ENCODE peak calls at places on chromosomes 4 and X, in nine cellular contexts. One of them, this sample, is unnamed. For H3K36me3, the result is how much of the 10 kb centered on the place peaks cover.

GRCh38 chr4:110046588-110047049 is 133.9 kb downstream of the EGF start:
- DNase-seq in WERI-Rb-1: no peak
- DNase-seq in ovary: no peak
- DNase-seq in breast epithelium: no peak
- DNase-seq in colonic mucosa: no peak
- DNase-seq in lower lobe of right lung: no peak
- DNase-seq in CD4-positive, CD25-positive, alpha-beta regulatory T cell: no peak
- DNase-seq in mammary epithelial cell: peak
- DNase-seq in tibial artery: no peak
- DNase-seq in this sample: no peak

GRCh38 chrX:69466546-69466945 is 37.6 kb upstream of the NALF2 start:
- DNase-seq in ovary: no peak
- DNase-seq in mammary epithelial cell: no peak
- DNase-seq in colonic mucosa: no peak
- DNase-seq in WERI-Rb-1: no peak
- DNase-seq in tibial artery: no peak
- DNase-seq in breast epithelium: no peak
- DNase-seq in lower lobe of right lung: no peak
- DNase-seq in CD4-positive, CD25-positive, alpha-beta regulatory T cell: no peak
- DNase-seq in this sample: no peak

GRCh38 chr4:472881-473574 is 25.9 kb downstream of the ZNF721 start:
- DNase-seq in colonic mucosa: no peak
- DNase-seq in CD4-positive, CD25-positive, alpha-beta regulatory T cell: peak
- DNase-seq in tibial artery: no peak
- DNase-seq in lower lobe of right lung: no peak
- DNase-seq in mammary epithelial cell: peak
- DNase-seq in WERI-Rb-1: peak
- DNase-seq in ovary: no peak
- DNase-seq in breast epithelium: no peak
- DNase-seq in this sample: peak

GRCh38 chrX:17024896-17025295 is 78.4 kb downstream of the REPS2 start:
- DNase-seq in ovary: no peak
- DNase-seq in WERI-Rb-1: peak
- DNase-seq in breast epithelium: no peak
- DNase-seq in colonic mucosa: peak
- DNase-seq in mammary epithelial cell: no peak
- DNase-seq in CD4-positive, CD25-positive, alpha-beta regulatory T cell: no peak
- DNase-seq in tibial artery: no peak
- DNase-seq in lower lobe of right lung: no peak
- DNase-seq in this sample: no peak

GRCh38 chrX:48665991-48666390 is 17.6 kb upstream of the WAS start:
- DNase-seq in lower lobe of right lung: no peak
- DNase-seq in CD4-positive, CD25-positive, alpha-beta regulatory T cell: no peak
- DNase-seq in colonic mucosa: no peak
- DNase-seq in ovary: no peak
- DNase-seq in tibial artery: no peak
- DNase-seq in breast epithelium: no peak
- DNase-seq in mammary epithelial cell: no peak
- DNase-seq in WERI-Rb-1: no peak
- DNase-seq in this sample: no peak

GRCh38 chr4:6962211-6963041 is 52.8 kb downstream of the TBC1D14 start:
- DNase-seq in WERI-Rb-1: no peak
- DNase-seq in colonic mucosa: no peak
- DNase-seq in mammary epithelial cell: no peak
- DNase-seq in CD4-positive, CD25-positive, alpha-beta regulatory T cell: no peak
- DNase-seq in tibial artery: no peak
- DNase-seq in breast epithelium: no peak
- DNase-seq in lower lobe of right lung: no peak
- DNase-seq in ovary: no peak
- DNase-seq in this sample: no peak

GRCh38 chr4:147589586-147589985 is 27.6 kb upstream of the TMEM184C start:
- DNase-seq in mammary epithelial cell: no peak
- DNase-seq in breast epithelium: no peak
- DNase-seq in CD4-positive, CD25-positive, alpha-beta regulatory T cell: no peak
- DNase-seq in lower lobe of right lung: no peak
- DNase-seq in colonic mucosa: no peak
- DNase-seq in WERI-Rb-1: no peak
- DNase-seq in ovary: peak
- DNase-seq in tibial artery: no peak
- DNase-seq in this sample: no peak

GRCh38 chr4:183438458-183439113 is 5.8 kb upstream of the CDKN2AIP start:
- DNase-seq in lower lobe of right lung: no peak
- DNase-seq in CD4-positive, CD25-positive, alpha-beta regulatory T cell: no peak
- DNase-seq in WERI-Rb-1: no peak
- DNase-seq in ovary: no peak
- DNase-seq in tibial artery: no peak
- DNase-seq in mammary epithelial cell: peak
- DNase-seq in breast epithelium: peak
- DNase-seq in colonic mucosa: peak
- DNase-seq in this sample: no peak

GRCh38 chr4:1012031-1012739 is 759 bp downstream of the FGFRL1 start:
- DNase-seq in WERI-Rb-1: peak
- DNase-seq in lower lobe of right lung: peak
- DNase-seq in colonic mucosa: peak
- DNase-seq in tibial artery: no peak
- DNase-seq in ovary: peak
- DNase-seq in mammary epithelial cell: peak
- DNase-seq in CD4-positive, CD25-positive, alpha-beta regulatory T cell: peak
- DNase-seq in breast epithelium: peak
- DNase-seq in this sample: peak

GRCh38 chr4:77601614-77602187 is 3.9 kb upstream of the CXCL13 start:
- DNase-seq in tibial artery: no peak
- DNase-seq in breast epithelium: no peak
- DNase-seq in CD4-positive, CD25-positive, alpha-beta regulatory T cell: no peak
- DNase-seq in colonic mucosa: no peak
- DNase-seq in lower lobe of right lung: no peak
- DNase-seq in mammary epithelial cell: peak
- DNase-seq in WERI-Rb-1: no peak
- DNase-seq in ovary: no peak
- DNase-seq in this sample: no peak

GRCh38 chr4:140688711-140689598 is 67.2 kb downstream of the TBC1D9 start:
- DNase-seq in WERI-Rb-1: no peak
- DNase-seq in breast epithelium: no peak
- DNase-seq in colonic mucosa: no peak
- DNase-seq in tibial artery: no peak
- DNase-seq in ovary: no peak
- DNase-seq in mammary epithelial cell: no peak
- DNase-seq in lower lobe of right lung: no peak
- DNase-seq in CD4-positive, CD25-positive, alpha-beta regulatory T cell: no peak
- DNase-seq in this sample: no peak

GRCh38 chr4:42655921-42656735 is 777 bp downstream of the ATP8A1 start:
- DNase-seq in ovary: peak
- DNase-seq in mammary epithelial cell: no peak
- DNase-seq in lower lobe of right lung: peak
- DNase-seq in breast epithelium: peak
- DNase-seq in colonic mucosa: peak
- DNase-seq in WERI-Rb-1: peak
- DNase-seq in tibial artery: peak
- DNase-seq in CD4-positive, CD25-positive, alpha-beta regulatory T cell: peak
- DNase-seq in this sample: peak

GRCh38 chr4:42654606-42655005 is 2.3 kb downstream of the ATP8A1 start:
- DNase-seq in ovary: peak
- DNase-seq in lower lobe of right lung: no peak
- DNase-seq in mammary epithelial cell: peak
- DNase-seq in WERI-Rb-1: no peak
- DNase-seq in CD4-positive, CD25-positive, alpha-beta regulatory T cell: no peak
- DNase-seq in colonic mucosa: no peak
- DNase-seq in breast epithelium: no peak
- DNase-seq in tibial artery: no peak
- DNase-seq in this sample: no peak

GRCh38 chr4:42653606-42654560 is 3.0 kb downstream of the ATP8A1 start:
- DNase-seq in WERI-Rb-1: no peak
- DNase-seq in CD4-positive, CD25-positive, alpha-beta regulatory T cell: no peak
- DNase-seq in mammary epithelial cell: peak
- DNase-seq in lower lobe of right lung: no peak
- DNase-seq in tibial artery: no peak
- DNase-seq in ovary: no peak
- DNase-seq in colonic mucosa: no peak
- DNase-seq in breast epithelium: no peak
- DNase-seq in this sample: no peak

GRCh38 chr4:42656736-42656985 is 244 bp downstream of the ATP8A1 start:
- DNase-seq in tibial artery: no peak
- DNase-seq in mammary epithelial cell: no peak
- DNase-seq in WERI-Rb-1: no peak
- DNase-seq in CD4-positive, CD25-positive, alpha-beta regulatory T cell: no peak
- DNase-seq in lower lobe of right lung: no peak
- DNase-seq in colonic mucosa: no peak
- DNase-seq in ovary: no peak
- DNase-seq in breast epithelium: no peak
- DNase-seq in this sample: no peak

GRCh38 chr4:42655248-42655647 is 1.7 kb downstream of the ATP8A1 start:
- DNase-seq in breast epithelium: no peak
- DNase-seq in CD4-positive, CD25-positive, alpha-beta regulatory T cell: no peak
- DNase-seq in mammary epithelial cell: no peak
- DNase-seq in lower lobe of right lung: no peak
- DNase-seq in tibial artery: no peak
- DNase-seq in ovary: no peak
- DNase-seq in colonic mucosa: no peak
- DNase-seq in WERI-Rb-1: no peak
- DNase-seq in this sample: no peak
- H3K4me3 ChIP-seq in breast epithelium: no peak
- H3K4me3 ChIP-seq in CD4-positive, CD25-positive, alpha-beta regulatory T cell: peak
- H3K4me3 ChIP-seq in mammary epithelial cell: no peak
- H3K4me3 ChIP-seq in lower lobe of right lung: peak
- H3K4me3 ChIP-seq in tibial artery: peak
- H3K4me3 ChIP-seq in ovary: peak
- H3K4me3 ChIP-seq in colonic mucosa: peak
- H3K4me3 ChIP-seq in WERI-Rb-1: peak
- H3K4me3 ChIP-seq in this sample: peak

GRCh38 chrX:112779139-112779538 is 61.5 kb downstream of the AMOT start:
- DNase-seq in CD4-positive, CD25-positive, alpha-beta regulatory T cell: no peak
- DNase-seq in ovary: no peak
- DNase-seq in mammary epithelial cell: no peak
- DNase-seq in breast epithelium: no peak
- DNase-seq in lower lobe of right lung: no peak
- DNase-seq in colonic mucosa: no peak
- DNase-seq in WERI-Rb-1: no peak
- DNase-seq in tibial artery: no peak
- DNase-seq in this sample: no peak
- H3K36me3 ChIP-seq in CD4-positive, CD25-positive, alpha-beta regulatory T cell: under half
- H3K36me3 ChIP-seq in ovary: under half
- H3K36me3 ChIP-seq in mammary epithelial cell: under half
- H3K36me3 ChIP-seq in breast epithelium: under half
- H3K36me3 ChIP-seq in lower lobe of right lung: under half
- H3K36me3 ChIP-seq in colonic mucosa: under half
- H3K36me3 ChIP-seq in WERI-Rb-1: under half
- H3K36me3 ChIP-seq in tibial artery: under half
- H3K36me3 ChIP-seq in this sample: under half

GRCh38 chr4:75841641-75842520 is 60.4 kb downstream of the PPEF2 start:
- DNase-seq in lower lobe of right lung: no peak
- DNase-seq in tibial artery: no peak
- DNase-seq in WERI-Rb-1: no peak
- DNase-seq in ovary: no peak
- DNase-seq in colonic mucosa: no peak
- DNase-seq in CD4-positive, CD25-positive, alpha-beta regulatory T cell: no peak
- DNase-seq in breast epithelium: no peak
- DNase-seq in mammary epithelial cell: no peak
- DNase-seq in this sample: no peak
- H3K27ac ChIP-seq in lower lobe of right lung: peak
- H3K27ac ChIP-seq in tibial artery: no peak
- H3K27ac ChIP-seq in WERI-Rb-1: no peak
- H3K27ac ChIP-seq in ovary: no peak
- H3K27ac ChIP-seq in colonic mucosa: no peak
- H3K27ac ChIP-seq in CD4-positive, CD25-positive, alpha-beta regulatory T cell: no peak
- H3K27ac ChIP-seq in breast epithelium: no peak
- H3K27ac ChIP-seq in mammary epithelial cell: no peak
- H3K27ac ChIP-seq in this sample: no peak

DNA sequence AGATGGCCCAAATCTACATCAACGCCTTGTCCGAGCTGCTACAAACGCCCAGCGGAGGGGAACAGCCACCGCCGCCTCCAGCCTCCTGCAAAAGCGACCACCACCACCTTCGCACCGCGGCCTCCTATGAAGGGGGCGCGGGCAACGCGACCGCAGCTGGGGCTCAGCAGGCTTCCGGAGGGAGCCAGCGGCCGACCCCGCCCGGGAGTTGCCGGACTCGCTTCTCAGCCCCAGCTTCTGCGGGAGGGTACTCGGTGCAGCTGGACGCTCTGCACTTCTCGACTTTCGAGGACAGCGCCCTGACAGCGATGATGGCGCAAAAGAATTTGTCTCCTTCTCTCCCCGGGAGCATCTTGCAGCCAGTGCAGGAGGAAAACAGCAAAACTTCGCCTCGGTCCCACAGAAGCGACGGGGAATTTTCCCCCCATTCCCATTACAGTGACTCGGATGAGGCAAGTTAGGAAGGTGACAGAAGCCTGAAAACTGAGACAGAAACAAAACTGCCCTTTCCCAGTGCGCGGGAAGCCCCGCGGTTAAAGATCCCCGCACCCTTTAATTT is 1.1 kb downstream of the ATOH1 start:
- DNase-seq in WERI-Rb-1: no peak
- DNase-seq in tibial artery: no peak
- DNase-seq in ovary: no peak
- DNase-seq in CD4-positive, CD25-positive, alpha-beta regulatory T cell: no peak
- DNase-seq in lower lobe of right lung: no peak
- DNase-seq in mammary epithelial cell: no peak
- DNase-seq in breast epithelium: no peak
- DNase-seq in colonic mucosa: peak
- DNase-seq in this sample: no peak
- H3K4me3 ChIP-seq in WERI-Rb-1: peak
- H3K4me3 ChIP-seq in tibial artery: peak
- H3K4me3 ChIP-seq in ovary: no peak
- H3K4me3 ChIP-seq in CD4-positive, CD25-positive, alpha-beta regulatory T cell: no peak
- H3K4me3 ChIP-seq in lower lobe of right lung: no peak
- H3K4me3 ChIP-seq in mammary epithelial cell: no peak
- H3K4me3 ChIP-seq in breast epithelium: peak
- H3K4me3 ChIP-seq in colonic mucosa: peak
- H3K4me3 ChIP-seq in this sample: no peak

DNA sequence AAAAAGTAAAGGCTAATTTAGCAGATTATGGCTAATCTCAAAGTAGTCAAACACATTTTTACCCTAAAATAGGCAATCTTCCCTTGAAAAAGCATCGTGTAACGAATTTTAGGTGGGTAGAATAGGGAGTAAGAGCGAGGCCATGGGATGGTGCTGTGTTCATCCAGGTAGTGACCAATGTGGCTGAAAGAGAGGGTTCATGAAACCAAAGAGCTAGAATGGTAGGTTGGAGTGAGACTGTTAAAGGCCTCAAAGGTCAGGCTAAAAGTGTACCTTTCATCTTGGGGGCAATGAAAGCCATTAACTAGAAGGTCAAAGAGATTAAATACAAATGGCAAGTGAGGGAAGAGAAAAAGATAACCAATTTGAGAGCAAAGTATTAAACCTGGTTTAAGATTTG is 23.6 kb downstream of the EIF4E start:
- DNase-seq in ovary: no peak
- DNase-seq in lower lobe of right lung: no peak
- DNase-seq in WERI-Rb-1: no peak
- DNase-seq in breast epithelium: no peak
- DNase-seq in colonic mucosa: no peak
- DNase-seq in tibial artery: no peak
- DNase-seq in CD4-positive, CD25-positive, alpha-beta regulatory T cell: no peak
- DNase-seq in mammary epithelial cell: no peak
- DNase-seq in this sample: no peak
- H3K36me3 ChIP-seq in ovary: under half
- H3K36me3 ChIP-seq in lower lobe of right lung: under half
- H3K36me3 ChIP-seq in WERI-Rb-1: half or more
- H3K36me3 ChIP-seq in breast epithelium: under half
- H3K36me3 ChIP-seq in colonic mucosa: under half
- H3K36me3 ChIP-seq in tibial artery: under half
- H3K36me3 ChIP-seq in CD4-positive, CD25-positive, alpha-beta regulatory T cell: under half
- H3K36me3 ChIP-seq in mammary epithelial cell: under half
- H3K36me3 ChIP-seq in this sample: under half